ENCODE peak calls at places on chromosomes 16 and 17, in seven cellular contexts. G is HCT116, O is GM23338, T is K562, S is SK-N-SH, K is GM12878, L is HepG2. Y is an unnamed sample.

GRCh38 chr17:50501906-50502642 is 6.2 kb upstream of the MYCBPAP start:
- DNase-seq in G (no peak), O (no peak), T (no peak), S (no peak), K (no peak), L (no peak), Y (no peak)

GRCh38 chr17:2094891-2095535 is 40.1 kb downstream of the HIC1 start:
- DNase-seq in G (no peak), O (peak; percentile 53), T (peak; percentile 10), S (peak; percentile 37), K (no peak), L (peak; percentile 92), Y (no peak)

GRCh38 chr17:79306688-79307323 is 232.2 kb downstream of the ENGASE start:
- DNase-seq in G (no peak), O (no peak), T (no peak), S (no peak), K (no peak), L (no peak), Y (no peak)

GRCh38 chr16:53090591-53091507 is 36.1 kb downstream of the CHD9 start:
- DNase-seq in G (no peak), O (no peak), T (no peak), S (peak; percentile 29), K (peak; percentile 59), L (peak; percentile 46), Y (no peak)

GRCh38 chr17:38872671-38873385 is 3.0 kb downstream of the LASP1 start:
- DNase-seq in G (no peak), O (no peak), T (no peak), S (no peak), K (no peak), L (peak; percentile 92), Y (no peak)

GRCh38 chr16:72112452-72112792 is 18.8 kb downstream of the DHX38 start:
- DNase-seq in G (no peak), O (no peak), T (no peak), S (no peak), K (no peak), L (no peak), Y (no peak)

GRCh38 chr16:4347765-4348509 is 3.2 kb downstream of the PAM16 start:
- DNase-seq in G (no peak), O (no peak), T (peak; percentile 72), S (no peak), K (no peak), L (no peak), Y (no peak)

GRCh38 chr17:50831430-50832064 is 3.8 kb upstream of the WFIKKN2 start:
- DNase-seq in G (no peak), O (peak; percentile 51), T (peak; percentile 72), S (no peak), K (no peak), L (no peak), Y (no peak)

GRCh38 chr17:78001182-78001581 is 42.7 kb downstream of the TNRC6C start:
- DNase-seq in G (no peak), O (peak; percentile 43), T (no peak), S (peak; percentile 33), K (no peak), L (no peak), Y (no peak)

GRCh38 chr16:81588326-81589081 is 143.9 kb downstream of the CMIP start:
- DNase-seq in G (no peak), O (no peak), T (no peak), S (no peak), K (no peak), L (no peak), Y (no peak)

GRCh38 chr17:81254955-81255717 is 16.0 kb downstream of the NDUFAF8 start:
- DNase-seq in G (no peak), O (peak; percentile 84), T (peak; percentile 45), S (no peak), K (no peak), L (peak; percentile 45), Y (no peak)

GRCh38 chr16:11263737-11264136 is 5.4 kb downstream of the TNP2 start:
- DNase-seq in G (no peak), O (no peak), T (no peak), S (no peak), K (no peak), L (no peak), Y (no peak)

GRCh38 chr16:56679078-56679730 is 3.1 kb upstream of the MT1X start:
- DNase-seq in G (no peak), O (no peak), T (no peak), S (no peak), K (no peak), L (no peak), Y (no peak)

GRCh38 chr16:80806957-80807356 is 2.6 kb upstream of the CDYL2 start:
- DNase-seq in G (no peak), O (no peak), T (no peak), S (no peak), K (no peak), L (peak; percentile 11), Y (no peak)

GRCh38 chr16:89360760-89361435 is 129.5 kb downstream of the ANKRD11 start:
- DNase-seq in G (no peak), O (no peak), T (no peak), S (no peak), K (peak; percentile 76), L (no peak), Y (no peak)
- TF ChIP-seq REST in G (no peak), O (no peak), T (no peak), S (no peak), K (no peak), L (no peak), Y (no peak)

GRCh38 chr17:9002610-9003354 is 18.5 kb upstream of the NTN1 start:
- DNase-seq in G (no peak), O (peak; percentile 67), T (no peak), S (peak; percentile 43), K (no peak), L (no peak), Y (no peak)
- TF ChIP-seq POLR2AphosphoS5 in G (no peak), O (no peak), T (no peak), S (no peak), K (no peak), L (no peak), Y (no peak)

GRCh38 chr17:57921342-57921741 is 33.9 kb downstream of the CUEDC1 start:
- DNase-seq in G (no peak), O (no peak), T (no peak), S (no peak), K (no peak), L (no peak), Y (no peak)
- H3K4me1 ChIP-seq in G (peaks cover 31% of the 10 kb centered on the region), O (peaks cover 16% of the 10 kb centered on the region), T (no peaks in the 10 kb centered on the region), S (peaks cover 9% of the 10 kb centered on the region), K (no peaks in the 10 kb centered on the region), L (peaks cover 39% of the 10 kb centered on the region), Y (peaks cover 71% of the 10 kb centered on the region)

DNA sequence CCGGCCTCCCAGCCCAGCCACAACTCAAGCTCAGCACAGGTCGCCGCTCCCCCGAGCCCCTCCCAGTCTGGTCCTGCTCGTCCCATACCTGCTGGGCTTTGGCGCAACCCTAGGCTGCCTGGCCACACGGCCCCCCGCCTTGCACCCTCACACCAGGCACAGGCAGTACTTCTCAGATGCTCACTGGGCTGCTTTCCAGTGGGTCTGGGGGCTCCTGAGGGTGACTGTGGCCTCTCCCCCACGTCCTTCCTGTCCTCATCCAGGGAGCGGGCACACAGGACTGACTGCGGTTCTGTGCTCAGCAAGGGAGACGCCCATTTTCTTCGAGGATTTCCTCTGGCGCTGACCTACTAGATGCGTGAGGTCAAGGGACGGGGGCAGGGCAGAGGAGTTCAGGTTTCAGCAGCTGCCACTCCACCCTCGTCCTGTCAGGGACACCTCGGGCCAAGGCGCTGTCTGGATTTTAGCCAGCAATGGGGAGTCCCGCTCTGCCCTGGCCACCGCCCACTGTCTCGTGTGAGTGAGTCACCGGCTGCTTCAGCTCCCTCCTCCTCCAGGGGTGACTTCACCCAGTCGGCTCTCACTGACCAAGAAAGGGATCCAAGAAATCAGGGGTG is 115.8 kb downstream of the NPIPB11 start:
- DNase-seq in G (peak; percentile 81), O (peak; percentile 86), T (peak; percentile 88), S (no peak), K (peak; percentile 44), L (peak; percentile 80), Y (peak; percentile 85)
- TF ChIP-seq REST in G (no peak), O (no peak), T (no peak), S (no peak), K (no peak), L (no peak), Y (no peak)

GRCh38 chr17:5111402-5112204 is at the start of gene ZNF232:
- DNase-seq in G (peak; percentile 91), O (peak; percentile 98), T (peak; percentile 92), S (peak; percentile 98), K (peak; percentile 84), L (peak; percentile 94), Y (peak; percentile 53)
- TF ChIP-seq POLR2AphosphoS5 in G (peak; percentile 84), O (peak; percentile 88), T (no peak), S (peak; percentile 71), K (peak; percentile 48), L (peak; percentile 91), Y (peak; percentile 66)

GRCh38 chr17:42187833-42188232 is 2.6 kb upstream of the HCRT start:
- DNase-seq in G (no peak), O (no peak), T (no peak), S (peak; percentile 2), K (no peak), L (no peak), Y (no peak)

GRCh38 chr17:42185497-42185860 is 227 bp upstream of the HCRT start:
- DNase-seq in G (no peak), O (no peak), T (no peak), S (no peak), K (no peak), L (no peak), Y (no peak)

GRCh38 chr17:42182927-42183734 is 2.1 kb downstream of the HCRT start:
- DNase-seq in G (no peak), O (no peak), T (peak; percentile 62), S (no peak), K (no peak), L (peak; percentile 78), Y (no peak)

GRCh38 chr17:42183741-42184711 is 1.2 kb downstream of the HCRT start:
- DNase-seq in G (peak; percentile 26), O (peak; percentile 89), T (peak; percentile 94), S (peak; percentile 94), K (peak; percentile 23), L (peak; percentile 70), Y (no peak)

GRCh38 chr17:42184717-42185496 is at the start of gene HCRT:
- DNase-seq in G (no peak), O (no peak), T (no peak), S (no peak), K (no peak), L (no peak), Y (no peak)
- H3K4me1 ChIP-seq in G (peaks cover 14% of the 10 kb centered on the region), O (peaks cover 10% of the 10 kb centered on the region), T (peaks cover 31% of the 10 kb centered on the region), S (peaks cover 4% of the 10 kb centered on the region), K (peaks cover 22% of the 10 kb centered on the region), L (peaks cover 48% of the 10 kb centered on the region), Y (peaks cover 12% of the 10 kb centered on the region)

GRCh38 chr16:48611329-48612137 is 1.6 kb upstream of the N4BP1 start:
- DNase-seq in G (no peak), O (peak; percentile 52), T (peak; percentile 42), S (no peak), K (peak; percentile 58), L (peak; percentile 79), Y (no peak)
- TF ChIP-seq REST in G (no peak), O (no peak), T (no peak), S (no peak), K (no peak), L (no peak), Y (no peak)

Y was measured in Panc1.